ENCODE peak calls at places on chromosomes 6 and 20, in eight cellular contexts. Y is A549, S is GM12878, D is gastrocnemius medialis, F is IMR-90, R is Peyer's patch, J is thyroid gland, N is lower leg skin. K is an unnamed sample.

GRCh38 chr20:63749597-63750508 is 10.3 kb downstream of the SLC2A4RG start:
- DNase-seq in Y (no peak), S (no peak), D (no peak), F (no peak), R (no peak), J (no peak), N (no peak), K (no peak)

GRCh38 chr20:57061058-57061900 is 205.2 kb downstream of the BMP7 start:
- DNase-seq in Y (peak), S (no peak), D (no peak), F (no peak), R (no peak), J (peak), N (no peak), K (peak)

GRCh38 chr20:13772529-13772928 is 12.2 kb downstream of the ESF1 start:
- DNase-seq in Y (no peak), S (no peak), D (no peak), F (peak), R (no peak), J (no peak), N (no peak), K (no peak)

GRCh38 chr6:133802861-133803260 is 86.1 kb upstream of the TCF21 start:
- DNase-seq in Y (no peak), S (no peak), D (no peak), F (no peak), R (no peak), J (no peak), N (no peak), K (no peak)

GRCh38 chr6:108735991-108736345 is 112.3 kb upstream of the ARMC2 start:
- DNase-seq in Y (no peak), S (no peak), D (no peak), F (no peak), R (peak), J (no peak), N (no peak), K (no peak)

GRCh38 chr6:108945686-108946158 is 97.5 kb downstream of the ARMC2 start:
- DNase-seq in Y (no peak), S (no peak), D (peak), F (no peak), R (no peak), J (peak), N (peak), K (peak)

GRCh38 chr20:60001027-60001567 is 42.9 kb downstream of the CDH26 start:
- DNase-seq in Y (no peak), S (no peak), D (no peak), F (peak), R (no peak), J (no peak), N (no peak), K (no peak)

GRCh38 chr6:31386099-31386498 is 17.3 kb upstream of the MICA start:
- DNase-seq in Y (no peak), S (no peak), D (no peak), F (no peak), R (no peak), J (no peak), N (no peak), K (no peak)

GRCh38 chr20:37386505-37387201 is 40.7 kb downstream of the SRC start:
- DNase-seq in Y (peak), S (no peak), D (peak), F (no peak), R (peak), J (no peak), N (no peak), K (no peak)

GRCh38 chr6:127833336-127833735 is 67.5 kb downstream of the THEMIS start:
- DNase-seq in Y (no peak), S (no peak), D (no peak), F (peak), R (no peak), J (no peak), N (no peak), K (no peak)

GRCh38 chr20:62653951-62654685 is 11.8 kb downstream of the SLCO4A1 start:
- DNase-seq in Y (no peak), S (no peak), D (no peak), F (no peak), R (no peak), J (no peak), N (no peak), K (no peak)

GRCh38 chr6:14664616-14665315 is 547.2 kb downstream of the CD83 start:
- DNase-seq in Y (no peak), S (no peak), D (no peak), F (no peak), R (no peak), J (no peak), N (no peak), K (no peak)

GRCh38 chr20:11891081-11891826 is 26.4 kb upstream of the BTBD3 start:
- DNase-seq in Y (peak), S (no peak), D (peak), F (peak), R (peak), J (peak), N (no peak), K (peak)

GRCh38 chr20:20658871-20659415 is 53.5 kb downstream of the RALGAPA2 start:
- DNase-seq in Y (no peak), S (no peak), D (no peak), F (no peak), R (no peak), J (no peak), N (no peak), K (no peak)

GRCh38 chr20:16810216-16810615 is 62.1 kb downstream of the OTOR start:
- DNase-seq in Y (no peak), S (no peak), D (no peak), F (no peak), R (no peak), J (no peak), N (no peak), K (no peak)

GRCh38 chr20:64101731-64102621 is 5.4 kb downstream of the NPBWR2 start:
- DNase-seq in Y (peak), S (no peak), D (peak), F (no peak), R (no peak), J (peak), N (no peak), K (no peak)

GRCh38 chr6:127255286-127255685 is 11.4 kb upstream of the RNF146 start:
- DNase-seq in Y (no peak), S (no peak), D (no peak), F (no peak), R (no peak), J (no peak), N (no peak), K (no peak)

GRCh38 chr6:41705996-41706835 is 29.2 kb downstream of the TFEB start:
- DNase-seq in Y (peak), S (peak), D (peak), F (peak), R (peak), J (peak), N (peak), K (peak)

GRCh38 chr20:833450-834150 is at the start of gene FAM110A:
- DNase-seq in Y (peak), S (peak), D (peak), F (peak), R (peak), J (peak), N (peak), K (peak)
- TF ChIP-seq POLR2A in Y (peak), S (peak), D (no peak), F (no peak), R (peak), J (no peak), N (no peak), K (no peak)

DNA sequence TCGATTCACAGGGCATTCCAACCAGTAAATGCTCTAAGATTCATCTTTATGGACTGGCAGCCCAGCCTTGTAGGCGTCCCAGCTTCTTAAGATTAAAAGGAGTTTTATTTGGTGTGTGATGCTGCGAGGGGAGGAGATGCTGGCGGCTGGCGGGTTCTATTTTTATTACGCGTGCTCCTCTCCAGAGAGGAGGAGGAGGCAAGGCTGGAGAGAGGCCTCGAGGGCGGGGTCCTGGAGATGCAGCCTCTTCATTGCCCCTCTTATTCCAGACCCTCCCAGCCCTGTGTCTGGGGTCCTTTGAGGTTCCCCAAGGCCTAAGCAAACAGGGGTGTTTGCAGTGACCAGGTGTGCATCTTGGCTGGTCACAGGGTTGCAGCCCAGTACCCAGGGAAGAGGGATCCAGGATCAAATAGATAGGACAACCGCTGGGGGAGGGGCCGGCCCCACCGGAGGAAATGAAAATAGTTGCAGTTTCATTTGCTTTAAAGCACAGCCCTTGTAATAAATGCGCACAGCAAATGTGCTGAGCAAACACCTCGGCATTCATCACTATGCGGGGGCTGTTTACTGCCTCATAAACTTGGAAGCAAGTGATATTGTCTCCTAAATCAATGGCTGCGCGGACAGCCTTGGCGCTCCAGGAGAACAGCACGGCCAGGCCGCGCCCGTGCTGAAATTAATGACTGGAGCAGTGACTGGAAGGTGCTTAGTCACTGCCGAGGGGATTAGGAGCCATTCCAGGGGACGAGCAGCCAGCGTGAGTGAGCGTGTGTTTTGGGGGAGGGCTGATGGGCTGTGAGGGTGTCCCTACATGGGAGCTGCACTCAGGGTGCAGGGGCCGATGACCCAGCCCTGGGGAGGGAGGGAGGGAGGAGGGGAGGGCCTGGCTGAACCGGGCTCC is 83.0 kb downstream of the TMEM242 start:
- DNase-seq in Y (no peak), S (no peak), D (peak), F (peak), R (peak), J (no peak), N (peak), K (peak)
- H3K4me3 ChIP-seq in Y (no peak), S (no peak), D (peak), F (peak), R (peak), J (no peak), N (no peak), K (peak)

GRCh38 chr6:45900808-45901752 is 114.6 kb downstream of the CLIC5 start:
- DNase-seq in Y (no peak), S (no peak), D (peak), F (no peak), R (no peak), J (no peak), N (no peak), K (no peak)

GRCh38 chr6:45902984-45903383 is 112.7 kb downstream of the CLIC5 start:
- DNase-seq in Y (no peak), S (no peak), D (no peak), F (no peak), R (no peak), J (no peak), N (no peak), K (no peak)

GRCh38 chr6:45899683-45899946 is 116.0 kb downstream of the CLIC5 start:
- DNase-seq in Y (no peak), S (no peak), D (no peak), F (no peak), R (no peak), J (no peak), N (no peak), K (no peak)

GRCh38 chr6:45903959-45904358 is 111.7 kb downstream of the CLIC5 start:
- DNase-seq in Y (no peak), S (no peak), D (no peak), F (no peak), R (no peak), J (no peak), N (no peak), K (no peak)

GRCh38 chr6:45901777-45902650 is 113.6 kb downstream of the CLIC5 start:
- DNase-seq in Y (no peak), S (no peak), D (peak), F (no peak), R (no peak), J (no peak), N (no peak), K (no peak)
- TF ChIP-seq CTCF in Y (no peak), S (no peak), D (no peak), F (no peak), R (no peak), J (no peak), N (no peak), K (no peak)

GRCh38 chr6:35471836-35472345 is 3.7 kb downstream of the RPL10A start:
- DNase-seq in Y (no peak), S (no peak), D (no peak), F (no peak), R (no peak), J (no peak), N (no peak), K (no peak)

GRCh38 chr6:35473849-35474128 is 5.6 kb downstream of the RPL10A start:
- DNase-seq in Y (no peak), S (no peak), D (no peak), F (no peak), R (no peak), J (no peak), N (no peak), K (no peak)

GRCh38 chr6:35474129-35474977 is 6.2 kb downstream of the RPL10A start:
- DNase-seq in Y (no peak), S (no peak), D (no peak), F (no peak), R (no peak), J (no peak), N (no peak), K (no peak)

GRCh38 chr6:35474978-35475570 is 6.9 kb downstream of the RPL10A start:
- DNase-seq in Y (no peak), S (no peak), D (no peak), F (no peak), R (no peak), J (no peak), N (no peak), K (no peak)

DNA sequence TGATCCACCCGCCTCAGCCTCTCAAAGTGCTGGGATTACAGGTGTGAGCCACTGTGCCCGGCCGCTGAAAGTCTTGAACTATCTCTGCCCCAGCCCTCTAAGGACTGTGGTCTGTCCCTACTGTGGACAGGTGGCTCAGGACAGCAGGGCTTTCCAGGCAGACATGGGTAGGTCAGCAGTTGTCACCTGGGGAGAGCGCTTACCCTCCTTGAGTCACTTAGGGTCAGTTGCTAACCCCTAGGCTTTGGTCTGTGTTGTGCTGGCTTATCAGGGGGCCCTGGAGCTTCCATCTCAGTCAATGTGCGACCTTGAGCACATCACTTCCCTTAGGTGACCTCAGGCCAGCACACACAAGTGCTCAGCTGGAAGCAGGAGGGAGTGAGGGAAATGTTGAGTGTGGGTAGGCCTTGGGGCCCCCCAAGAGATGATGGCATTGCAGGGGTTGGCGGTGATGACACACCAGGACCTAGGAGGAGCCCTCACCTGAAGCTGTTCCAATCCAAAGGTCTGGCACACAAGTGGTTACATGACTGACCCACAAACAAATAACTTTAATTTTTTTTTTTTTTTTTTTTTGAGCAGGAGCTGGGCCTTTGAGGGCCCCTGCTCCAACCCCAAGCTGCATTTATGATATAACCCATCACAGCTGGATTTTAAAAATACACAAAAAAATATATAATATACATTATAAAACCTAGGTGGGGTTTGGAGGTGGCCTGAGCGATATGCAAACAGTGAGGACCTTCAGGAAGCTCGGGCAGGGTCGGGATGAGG is 5.1 kb downstream of the RPL10A start:
- DNase-seq in Y (no peak), S (no peak), D (no peak), F (no peak), R (no peak), J (no peak), N (no peak), K (no peak)
- TF ChIP-seq POLR2A in Y (no peak), S (peak), D (no peak), F (no peak), R (no peak), J (no peak), N (no peak), K (no peak)

DNA sequence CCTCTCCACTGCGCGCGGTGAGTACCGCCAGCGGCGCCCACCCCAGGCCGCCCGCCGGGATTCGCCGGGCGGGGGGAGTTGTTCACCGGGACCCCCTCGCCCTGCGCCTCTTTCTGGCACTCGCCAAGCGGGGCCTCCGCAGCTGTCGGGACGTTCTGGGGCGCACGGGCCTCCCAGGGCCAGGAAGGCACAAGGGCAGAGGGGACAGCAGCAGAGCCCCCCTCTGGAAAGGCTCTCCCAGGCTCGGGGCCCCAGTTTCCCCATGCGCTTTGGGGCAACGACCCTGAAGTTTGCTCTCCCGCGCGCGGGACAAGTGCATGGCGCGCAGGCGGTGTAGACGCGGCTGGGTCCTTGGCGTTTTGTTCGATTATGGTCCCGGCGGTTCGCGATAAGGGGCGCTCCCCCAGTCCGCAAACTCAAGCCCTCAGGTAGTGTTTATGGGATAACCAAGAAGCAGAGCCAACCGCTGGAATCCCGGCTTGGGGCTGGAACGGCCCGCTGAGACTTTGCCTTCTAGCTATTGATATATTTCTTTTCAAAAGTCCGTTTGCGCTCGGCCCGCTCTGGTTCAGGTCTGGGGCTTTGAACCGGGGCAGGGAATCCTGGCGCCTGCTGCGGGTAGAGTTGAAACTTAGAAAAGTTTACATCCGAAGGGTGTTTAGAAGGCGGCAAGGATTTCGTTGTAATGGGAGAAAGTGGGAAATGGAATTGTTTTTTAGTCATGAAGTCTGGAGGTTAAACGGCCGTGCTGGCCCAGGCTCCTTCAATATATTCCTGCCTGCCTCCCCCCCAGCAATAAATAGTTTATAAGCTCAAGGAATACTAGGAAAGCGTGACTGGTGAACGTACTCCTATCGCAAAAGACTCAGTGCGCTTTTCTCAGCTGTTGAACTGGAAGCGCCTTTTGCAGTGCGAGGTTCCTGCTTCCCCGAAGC is 595 bp downstream of the EYA2 start:
- DNase-seq in Y (no peak), S (no peak), D (no peak), F (peak), R (no peak), J (peak), N (no peak), K (no peak)
- H3K4me3 ChIP-seq in Y (peak), S (no peak), D (peak), F (peak), R (peak), J (peak), N (peak), K (peak)

K was measured in uterus.